ENCODE peak calls at places on chromosomes 5 and 9, in four cellular contexts. S is K562, U is A549, R is upper lobe of left lung. J is an unnamed sample.

GRCh38 chr5:128775537-128775936 is 189.8 kb upstream of the SLC27A6 start:
- ATAC-seq in S (no peak), U (no peak), R (no peak), J (no peak)

GRCh38 chr5:54874337-54875021 is 110.9 kb downstream of the ESM1 start:
- ATAC-seq in S (no peak), U (no peak), R (no peak), J (no peak)

GRCh38 chr9:89929721-89930480 is 325.1 kb downstream of the GADD45G start:
- ATAC-seq in S (no peak), U (no peak), R (peak; percentile 82), J (peak; percentile 45)

GRCh38 chr5:72920690-72921089 is 35.2 kb upstream of the FCHO2 start:
- ATAC-seq in S (peak; percentile 91), U (peak; percentile 79), R (peak; percentile 71), J (no peak)

GRCh38 chr9:122065923-122066629 is 27.0 kb downstream of the TTLL11 start:
- ATAC-seq in S (peak; percentile 89), U (no peak), R (no peak), J (no peak)

GRCh38 chr5:37212096-37212495 is 37.1 kb downstream of the CPLANE1 start:
- ATAC-seq in S (peak; percentile 92), U (no peak), R (no peak), J (no peak)

GRCh38 chr5:107231191-107231590 is 439.5 kb downstream of the EFNA5 start:
- ATAC-seq in S (no peak), U (no peak), R (no peak), J (no peak)

GRCh38 chr9:121281614-121282291 is 13.8 kb downstream of the GSN start:
- ATAC-seq in S (peak; percentile 17), U (no peak), R (peak; percentile 22), J (peak; percentile 41)

GRCh38 chr5:139799359-139799758 is 3.8 kb downstream of the PSD2 start:
- ATAC-seq in S (no peak), U (no peak), R (peak; percentile 41), J (no peak)

GRCh38 chr5:52481216-52481615 is 306.5 kb upstream of the ITGA1 start:
- ATAC-seq in S (no peak), U (no peak), R (no peak), J (no peak)

GRCh38 chr5:6525910-6526309 is 77.3 kb downstream of the UBE2QL1 start:
- ATAC-seq in S (peak; percentile 92), U (no peak), R (no peak), J (no peak)

GRCh38 chr5:149271195-149271716 is 403 bp upstream of the AFAP1L1 start:
- ATAC-seq in S (no peak), U (peak; percentile 48), R (no peak), J (peak; percentile 1)

GRCh38 chr9:83027153-83027867 is 35.6 kb downstream of the RASEF start:
- ATAC-seq in S (no peak), U (peak; percentile 98), R (no peak), J (no peak)

GRCh38 chr5:148875205-148875875 is 48.9 kb downstream of the ADRB2 start:
- ATAC-seq in S (no peak), U (no peak), R (no peak), J (no peak)

GRCh38 chr5:134833340-134834032 is 12.3 kb upstream of the C5orf24 start:
- ATAC-seq in S (no peak), U (no peak), R (peak; percentile 44), J (no peak)

GRCh38 chr9:28915256-28915930 is 1342.1 kb upstream of the C9orf72 start:
- ATAC-seq in S (no peak), U (peak; percentile 99), R (no peak), J (no peak)

GRCh38 chr5:124878583-124879345 is 132.3 kb upstream of the ZNF608 start:
- ATAC-seq in S (no peak), U (no peak), R (peak; percentile 44), J (no peak)

GRCh38 chr5:68196876-68197275 is 18.7 kb upstream of the PIK3R1 start:
- ATAC-seq in S (no peak), U (no peak), R (peak; percentile 82), J (peak; percentile 46)

GRCh38 chr5:128227984-128228383 is 144.4 kb downstream of the SLC12A2 start:
- ATAC-seq in S (no peak), U (peak; percentile 68), R (peak; percentile 96), J (peak; percentile 76)

GRCh38 chr5:150503386-150503785 is 4.5 kb upstream of the NDST1 start:
- ATAC-seq in S (no peak), U (no peak), R (no peak), J (no peak)

GRCh38 chr9:94692601-94693000 is 33.9 kb upstream of the AOPEP start:
- ATAC-seq in S (no peak), U (peak; percentile 70), R (no peak), J (no peak)

GRCh38 chr9:108325406-108325805 is 530.4 kb downstream of the ACTL7B start:
- ATAC-seq in S (no peak), U (no peak), R (no peak), J (no peak)

GRCh38 chr9:125534934-125535701 is 171.9 kb downstream of the MAPKAP1 start:
- ATAC-seq in S (no peak), U (no peak), R (no peak), J (no peak)

GRCh38 chr9:82600536-82601271 is 462.2 kb downstream of the RASEF start:
- ATAC-seq in S (no peak), U (no peak), R (no peak), J (no peak)

GRCh38 chr9:6630502-6631206 is 14.9 kb downstream of the GLDC start:
- ATAC-seq in S (no peak), U (no peak), R (no peak), J (no peak)

GRCh38 chr5:32278403-32278802 is 34.3 kb downstream of the MTMR12 start:
- ATAC-seq in S (peak; percentile 61), U (no peak), R (no peak), J (no peak)

GRCh38 chr5:9594913-9595312 is 35.2 kb downstream of the TAS2R1 start:
- ATAC-seq in S (no peak), U (no peak), R (no peak), J (no peak)

GRCh38 chr5:9588254-9588653 is 41.9 kb downstream of the TAS2R1 start:
- ATAC-seq in S (no peak), U (no peak), R (no peak), J (no peak)

GRCh38 chr5:9587135-9587534 is 41.3 kb upstream of the SEMA5A start:
- ATAC-seq in S (no peak), U (no peak), R (peak; percentile 38), J (no peak)

GRCh38 chr5:9589049-9589835 is 40.9 kb downstream of the TAS2R1 start:
- ATAC-seq in S (no peak), U (no peak), R (no peak), J (no peak)
- H3K4me3 ChIP-seq in S (no peak overlapping the region), U (no peak overlapping the region), R (no peak overlapping the region), J (no peak overlapping the region)

DNA sequence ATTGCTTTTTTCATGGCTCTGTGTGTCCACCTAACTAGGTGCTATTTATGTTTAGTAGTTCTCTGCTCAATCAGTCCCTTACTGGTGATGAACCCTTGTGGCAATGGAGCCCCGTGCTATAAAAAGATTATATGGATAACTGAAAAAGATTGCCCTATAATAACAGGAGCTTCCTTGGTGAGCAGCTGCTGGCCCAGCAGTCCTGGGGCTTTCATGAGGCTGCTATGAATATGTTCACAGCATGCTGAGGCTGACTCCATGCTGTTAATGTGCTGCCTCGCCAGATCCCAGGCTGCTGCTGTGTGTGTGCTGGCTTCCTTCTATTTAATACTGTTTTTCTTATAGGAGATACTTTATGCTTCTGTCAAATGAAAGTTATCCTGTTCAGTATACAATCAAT is 357.5 kb downstream of the TAF11L14 start:
- ATAC-seq in S (no peak), U (no peak), R (no peak), J (no peak)
- TF ChIP-seq EP300 in S (no peak), U (no peak), R (no peak), J (no peak)

GRCh38 chr5:36153727-36154126 is 1.8 kb downstream of the SKP2 start:
- ATAC-seq in S (no peak), U (no peak), R (no peak), J (no peak)
- H3K4me3 ChIP-seq in S (peak overlapping the region; percentile 66), U (no peak overlapping the region), R (no peak overlapping the region), J (no peak overlapping the region)

GRCh38 chr5:177006265-177006972 is at the start of gene UIMC1:
- ATAC-seq in S (peak; percentile 92), U (peak; percentile 87), R (peak; percentile 97), J (peak; percentile 92)
- TF ChIP-seq EP300 in S (no peak), U (no peak), R (no peak), J (no peak)

GRCh38 chr5:132371603-132371994 is 2.1 kb downstream of the SLC22A5 start:
- ATAC-seq in S (peak; percentile 2), U (no peak), R (no peak), J (no peak)
- H3K4me3 ChIP-seq in S (peak overlapping the region; percentile 66), U (peak overlapping the region; percentile 87), R (no peak overlapping the region), J (no peak overlapping the region)

GRCh38 chr5:153863941-153864340 is 174.8 kb downstream of the FAM114A2 start:
- ATAC-seq in S (no peak), U (no peak), R (no peak), J (no peak)
- TF ChIP-seq EP300 in S (no peak), U (no peak), R (no peak), J (no peak)